ENCODE peak calls at places on chromosomes 12 and 14, in five cellular contexts. U is sciatic nerve, L is NCI-H748 treated with DMSO at 0.1 percent for 48 hours, S is DND-41, J is uterus. V is an unnamed sample.

GRCh38 chr12:103780093-103780440 is 61.0 kb downstream of the NT5DC3 start:
- DNase-seq in L (no peak), U (no peak), S (no peak), J (no peak), V (no peak)

GRCh38 chr14:20934148-20934762 is 21.0 kb upstream of the RNASE2 start:
- DNase-seq in S (no peak), L (no peak), U (no peak), J (no peak), V (no peak)

GRCh38 chr12:28446031-28446430 is 255.8 kb downstream of the CCDC91 start:
- DNase-seq in L (no peak), U (no peak), S (no peak), J (no peak), V (no peak)

GRCh38 chr12:108643941-108644742 is 10.4 kb upstream of the SELPLG start:
- DNase-seq in U (no peak), J (peak), L (no peak), S (no peak), V (no peak)

GRCh38 chr14:25658988-25659387 is 609.0 kb upstream of the STXBP6 start:
- DNase-seq in J (no peak), U (no peak), S (no peak), L (no peak), V (no peak)

GRCh38 chr14:86802726-86803125 is 1190.3 kb downstream of the GALC start:
- DNase-seq in U (no peak), L (no peak), J (no peak), S (no peak), V (no peak)

GRCh38 chr14:69528930-69529329 is 44.4 kb downstream of the PLEKHD1 start:
- DNase-seq in U (no peak), S (no peak), J (no peak), L (no peak), V (peak)

GRCh38 chr12:124517260-124518050 is 50.0 kb downstream of the NCOR2 start:
- DNase-seq in S (no peak), J (peak), U (peak), L (peak), V (peak)

GRCh38 chr14:68822132-68822651 is 29.3 kb upstream of the ZFP36L1 start:
- DNase-seq in S (no peak), L (no peak), U (no peak), J (no peak), V (no peak)

V was measured in cardiac septum.